ENCODE peak calls at places on chromosome 4, in eight cellular contexts. Y is NCI-H1436; M is stimulated activated CD4-positive, alpha-beta T cell treated with anti-CD3 and anti-CD28 coated beads, TNF-alpha, amount 100 ng/mL, for 4 hours; W is kidney tubule cell; L is SJSA1; R is GM20000; U is psoas muscle; E is H9. B is an unnamed sample.

GRCh38 chr4:150012851-150013360 is 65.3 kb upstream of the DCLK2 start:
- DNase-seq in Y (no peak), M (no peak), W (no peak), L (no peak), R (no peak), U (no peak), E (no peak), B (no peak)

GRCh38 chr4:99200148-99200547 is 18.9 kb downstream of the ADH6 start:
- DNase-seq in Y (no peak), M (no peak), W (no peak), L (no peak), R (no peak), U (no peak), E (no peak), B (no peak)

GRCh38 chr4:17058506-17058905 is 160.1 kb upstream of the LDB2 start:
- DNase-seq in Y (no peak), M (no peak), W (no peak), L (no peak), R (no peak), U (no peak), E (no peak), B (no peak)

GRCh38 chr4:3418029-3418762 is 23.6 kb upstream of the HGFAC start:
- DNase-seq in Y (no peak), M (no peak), W (no peak), L (no peak), R (no peak), U (peak), E (no peak), B (no peak)

GRCh38 chr4:65880594-65880993 is 210.3 kb upstream of the EPHA5 start:
- DNase-seq in Y (no peak), M (no peak), W (no peak), L (no peak), R (no peak), U (no peak), E (no peak), B (no peak)

GRCh38 chr4:15042529-15043167 is 40.4 kb downstream of the CPEB2 start:
- DNase-seq in Y (no peak), M (no peak), W (peak), L (no peak), R (no peak), U (no peak), E (no peak), B (no peak)

GRCh38 chr4:64272432-64272831 is 136.8 kb downstream of the TECRL start:
- DNase-seq in Y (no peak), M (no peak), W (no peak), L (no peak), R (no peak), U (peak), E (peak), B (no peak)

GRCh38 chr4:163562496-163562895 is 68.0 kb downstream of the TMA16 start:
- DNase-seq in Y (no peak), M (no peak), W (no peak), L (no peak), R (no peak), U (no peak), E (no peak), B (no peak)

GRCh38 chr4:67019670-67020069 is 525.6 kb downstream of the CENPC start:
- DNase-seq in Y (no peak), M (no peak), W (no peak), L (no peak), R (no peak), U (no peak), E (no peak), B (no peak)

GRCh38 chr4:156547891-156548290 is 423.7 kb downstream of the PDGFC start:
- DNase-seq in Y (no peak), M (no peak), W (peak), L (no peak), R (no peak), U (no peak), E (no peak), B (no peak)

GRCh38 chr4:2802618-2803531 is 10.0 kb downstream of the SH3BP2 start:
- DNase-seq in Y (no peak), M (no peak), W (no peak), L (no peak), R (no peak), U (peak), E (no peak), B (no peak)

GRCh38 chr4:152729466-152729865 is 49.7 kb upstream of the TMEM154 start:
- DNase-seq in Y (no peak), M (no peak), W (peak), L (no peak), R (no peak), U (no peak), E (no peak), B (no peak)

GRCh38 chr4:83548151-83548905 is 12.4 kb downstream of the GPAT3 start:
- DNase-seq in Y (peak), M (peak), W (peak), L (peak), R (peak), U (peak), E (peak), B (no peak)

GRCh38 chr4:184825394-184826314 is at the start of gene ACSL1:
- DNase-seq in Y (peak), M (peak), W (peak), L (peak), R (peak), U (peak), E (peak), B (peak)

GRCh38 chr4:187304131-187304530 is 580.5 kb upstream of the FAT1 start:
- DNase-seq in Y (no peak), M (no peak), W (no peak), L (no peak), R (no peak), U (no peak), E (no peak), B (no peak)

GRCh38 chr4:80921441-80921840 is 109.1 kb upstream of the BMP3 start:
- DNase-seq in Y (no peak), M (no peak), W (no peak), L (no peak), R (no peak), U (no peak), E (no peak), B (no peak)

GRCh38 chr4:19961092-19961491 is 290.6 kb upstream of the SLIT2 start:
- DNase-seq in Y (no peak), M (no peak), W (peak), L (no peak), R (no peak), U (no peak), E (no peak), B (no peak)

GRCh38 chr4:79964715-79965345 is 108.2 kb downstream of the ANTXR2 start:
- DNase-seq in Y (no peak), M (no peak), W (peak), L (no peak), R (no peak), U (no peak), E (peak), B (no peak)

GRCh38 chr4:15948826-15949225 is 10.3 kb upstream of the FGFBP1 start:
- DNase-seq in Y (no peak), M (no peak), W (no peak), L (no peak), R (no peak), U (no peak), E (no peak), B (no peak)

GRCh38 chr4:172220679-172221078 is 407.5 kb downstream of the GALNTL6 start:
- DNase-seq in Y (no peak), M (no peak), W (no peak), L (no peak), R (no peak), U (no peak), E (no peak), B (no peak)

GRCh38 chr4:89253306-89253705 is 54.3 kb downstream of the GPRIN3 start:
- DNase-seq in Y (no peak), M (no peak), W (no peak), L (no peak), R (no peak), U (no peak), E (no peak), B (peak)

GRCh38 chr4:7358100-7358735 is 76.5 kb downstream of the PSAPL1 start:
- DNase-seq in Y (no peak), M (no peak), W (peak), L (no peak), R (no peak), U (peak), E (no peak), B (no peak)

GRCh38 chr4:80195441-80196139 is 1.7 kb upstream of the PRDM8 start:
- DNase-seq in Y (no peak), M (no peak), W (no peak), L (no peak), R (no peak), U (no peak), E (no peak), B (no peak)

GRCh38 chr4:25509656-25510055 is 132.6 kb downstream of the ANAPC4 start:
- DNase-seq in Y (no peak), M (no peak), W (no peak), L (no peak), R (no peak), U (no peak), E (no peak), B (no peak)

GRCh38 chr4:113159901-113160545 is 110.6 kb downstream of the ANK2 start:
- DNase-seq in Y (no peak), M (no peak), W (peak), L (no peak), R (no peak), U (no peak), E (no peak), B (no peak)

GRCh38 chr4:76781698-76782595 is 116.0 kb downstream of the SOWAHB start:
- DNase-seq in Y (no peak), M (no peak), W (peak), L (peak), R (peak), U (no peak), E (peak), B (peak)

GRCh38 chr4:21203416-21203815 is 503.2 kb downstream of the PACRGL start:
- DNase-seq in Y (no peak), M (no peak), W (no peak), L (no peak), R (no peak), U (no peak), E (no peak), B (no peak)

GRCh38 chr4:159401791-159402380 is 299.0 kb downstream of the RAPGEF2 start:
- DNase-seq in Y (no peak), M (no peak), W (peak), L (peak), R (no peak), U (no peak), E (no peak), B (no peak)

GRCh38 chr4:143225167-143225566 is 40.5 kb downstream of the USP38 start:
- DNase-seq in Y (no peak), M (no peak), W (no peak), L (no peak), R (no peak), U (no peak), E (no peak), B (no peak)